ENCODE peak calls at places on chromosomes 7 and 10, in seven cellular contexts. One of them, this sample, is unnamed.

GRCh38 chr10:3264178-3264867 is 91.7 kb upstream of the PITRM1 start:
- DNase-seq in psoas muscle: no peak
- DNase-seq in body of pancreas: no peak
- DNase-seq in left ventricle myocardium inferior: no peak
- DNase-seq in GM12864: no peak
- DNase-seq in BJ: no peak
- DNase-seq in fibroblast of villous mesenchyme: no peak
- DNase-seq in this sample: no peak

GRCh38 chr7:107816053-107816566 is 13.1 kb upstream of the SLC26A3 start:
- DNase-seq in psoas muscle: no peak
- DNase-seq in body of pancreas: no peak
- DNase-seq in left ventricle myocardium inferior: no peak
- DNase-seq in GM12864: no peak
- DNase-seq in BJ: no peak
- DNase-seq in fibroblast of villous mesenchyme: no peak
- DNase-seq in this sample: no peak

GRCh38 chr7:123455965-123456364 is 78.4 kb downstream of the IQUB start:
- DNase-seq in psoas muscle: no peak
- DNase-seq in body of pancreas: no peak
- DNase-seq in left ventricle myocardium inferior: no peak
- DNase-seq in GM12864: no peak
- DNase-seq in BJ: no peak
- DNase-seq in fibroblast of villous mesenchyme: no peak
- DNase-seq in this sample: no peak

GRCh38 chr7:6175642-6176041 is 96.8 kb downstream of the CYTH3 start:
- DNase-seq in psoas muscle: no peak
- DNase-seq in body of pancreas: peak
- DNase-seq in left ventricle myocardium inferior: no peak
- DNase-seq in GM12864: no peak
- DNase-seq in BJ: peak
- DNase-seq in fibroblast of villous mesenchyme: peak
- DNase-seq in this sample: no peak

GRCh38 chr7:93147358-93147757 is 827 bp downstream of the SAMD9L start:
- DNase-seq in psoas muscle: no peak
- DNase-seq in body of pancreas: peak
- DNase-seq in left ventricle myocardium inferior: peak
- DNase-seq in GM12864: peak
- DNase-seq in BJ: no peak
- DNase-seq in fibroblast of villous mesenchyme: peak
- DNase-seq in this sample: peak

GRCh38 chr10:132439025-132439388 is 42.0 kb downstream of the PWWP2B start:
- DNase-seq in psoas muscle: no peak
- DNase-seq in body of pancreas: no peak
- DNase-seq in left ventricle myocardium inferior: no peak
- DNase-seq in GM12864: no peak
- DNase-seq in BJ: no peak
- DNase-seq in fibroblast of villous mesenchyme: no peak
- DNase-seq in this sample: no peak

GRCh38 chr7:126635545-126635944 is 617.2 kb downstream of the GRM8 start:
- DNase-seq in psoas muscle: no peak
- DNase-seq in body of pancreas: no peak
- DNase-seq in left ventricle myocardium inferior: no peak
- DNase-seq in GM12864: no peak
- DNase-seq in BJ: no peak
- DNase-seq in fibroblast of villous mesenchyme: no peak
- DNase-seq in this sample: no peak

GRCh38 chr7:94417261-94417660 is 22.6 kb downstream of the COL1A2 start:
- DNase-seq in psoas muscle: no peak
- DNase-seq in body of pancreas: no peak
- DNase-seq in left ventricle myocardium inferior: no peak
- DNase-seq in GM12864: no peak
- DNase-seq in BJ: no peak
- DNase-seq in fibroblast of villous mesenchyme: no peak
- DNase-seq in this sample: no peak

GRCh38 chr10:9140373-9140772 is 1085.9 kb downstream of the GATA3 start:
- DNase-seq in psoas muscle: no peak
- DNase-seq in body of pancreas: no peak
- DNase-seq in left ventricle myocardium inferior: no peak
- DNase-seq in GM12864: no peak
- DNase-seq in BJ: no peak
- DNase-seq in fibroblast of villous mesenchyme: no peak
- DNase-seq in this sample: no peak

GRCh38 chr7:27947581-27948278 is 207.8 kb downstream of the TAX1BP1 start:
- DNase-seq in psoas muscle: no peak
- DNase-seq in body of pancreas: no peak
- DNase-seq in left ventricle myocardium inferior: no peak
- DNase-seq in GM12864: no peak
- DNase-seq in BJ: no peak
- DNase-seq in fibroblast of villous mesenchyme: no peak
- DNase-seq in this sample: no peak

GRCh38 chr10:15476337-15476736 is 105.2 kb upstream of the FAM171A1 start:
- DNase-seq in psoas muscle: no peak
- DNase-seq in body of pancreas: no peak
- DNase-seq in left ventricle myocardium inferior: no peak
- DNase-seq in GM12864: no peak
- DNase-seq in BJ: no peak
- DNase-seq in fibroblast of villous mesenchyme: no peak
- DNase-seq in this sample: no peak

GRCh38 chr10:102196893-102197292 is 29.2 kb upstream of the ELOVL3 start:
- DNase-seq in psoas muscle: no peak
- DNase-seq in body of pancreas: no peak
- DNase-seq in left ventricle myocardium inferior: no peak
- DNase-seq in GM12864: no peak
- DNase-seq in BJ: no peak
- DNase-seq in fibroblast of villous mesenchyme: no peak
- DNase-seq in this sample: no peak

GRCh38 chr7:46932656-46933424 is 649.1 kb downstream of the TNS3 start:
- DNase-seq in psoas muscle: no peak
- DNase-seq in body of pancreas: peak
- DNase-seq in left ventricle myocardium inferior: no peak
- DNase-seq in GM12864: no peak
- DNase-seq in BJ: peak
- DNase-seq in fibroblast of villous mesenchyme: peak
- DNase-seq in this sample: no peak

GRCh38 chr10:11112718-11113117 is 95.0 kb downstream of the CELF2 start:
- DNase-seq in psoas muscle: no peak
- DNase-seq in body of pancreas: no peak
- DNase-seq in left ventricle myocardium inferior: no peak
- DNase-seq in GM12864: no peak
- DNase-seq in BJ: no peak
- DNase-seq in fibroblast of villous mesenchyme: no peak
- DNase-seq in this sample: no peak

GRCh38 chr7:69049341-69049740 is 548.9 kb upstream of the AUTS2 start:
- DNase-seq in psoas muscle: no peak
- DNase-seq in body of pancreas: no peak
- DNase-seq in left ventricle myocardium inferior: no peak
- DNase-seq in GM12864: no peak
- DNase-seq in BJ: no peak
- DNase-seq in fibroblast of villous mesenchyme: no peak
- DNase-seq in this sample: no peak

GRCh38 chr7:25386311-25386744 is 158.0 kb upstream of the NPVF start:
- DNase-seq in psoas muscle: no peak
- DNase-seq in body of pancreas: peak
- DNase-seq in left ventricle myocardium inferior: no peak
- DNase-seq in GM12864: no peak
- DNase-seq in BJ: no peak
- DNase-seq in fibroblast of villous mesenchyme: no peak
- DNase-seq in this sample: no peak

GRCh38 chr10:75398630-75399460 is 2.7 kb downstream of the ZNF503 start:
- DNase-seq in psoas muscle: peak
- DNase-seq in body of pancreas: peak
- DNase-seq in left ventricle myocardium inferior: peak
- DNase-seq in GM12864: no peak
- DNase-seq in BJ: no peak
- DNase-seq in fibroblast of villous mesenchyme: no peak
- DNase-seq in this sample: no peak

GRCh38 chr10:131195552-131196159 is 115.9 kb downstream of the TCERG1L start:
- DNase-seq in psoas muscle: no peak
- DNase-seq in body of pancreas: no peak
- DNase-seq in left ventricle myocardium inferior: no peak
- DNase-seq in GM12864: no peak
- DNase-seq in BJ: no peak
- DNase-seq in fibroblast of villous mesenchyme: no peak
- DNase-seq in this sample: no peak

GRCh38 chr10:60570941-60571340 is 181.3 kb upstream of the ANK3 start:
- DNase-seq in psoas muscle: no peak
- DNase-seq in body of pancreas: no peak
- DNase-seq in left ventricle myocardium inferior: no peak
- DNase-seq in GM12864: no peak
- DNase-seq in BJ: no peak
- DNase-seq in fibroblast of villous mesenchyme: no peak
- DNase-seq in this sample: no peak

GRCh38 chr10:22713853-22714523 is 390 bp downstream of the PIP4K2A start:
- DNase-seq in psoas muscle: no peak
- DNase-seq in body of pancreas: peak
- DNase-seq in left ventricle myocardium inferior: peak
- DNase-seq in GM12864: no peak
- DNase-seq in BJ: no peak
- DNase-seq in fibroblast of villous mesenchyme: peak
- DNase-seq in this sample: peak

GRCh38 chr7:131653418-131654248 is 97.2 kb upstream of the PODXL start:
- DNase-seq in psoas muscle: no peak
- DNase-seq in body of pancreas: no peak
- DNase-seq in left ventricle myocardium inferior: no peak
- DNase-seq in GM12864: no peak
- DNase-seq in BJ: no peak
- DNase-seq in fibroblast of villous mesenchyme: peak
- DNase-seq in this sample: no peak

GRCh38 chr7:28835800-28836199 is 122.3 kb downstream of the TRIL start:
- DNase-seq in psoas muscle: no peak
- DNase-seq in body of pancreas: no peak
- DNase-seq in left ventricle myocardium inferior: no peak
- DNase-seq in GM12864: no peak
- DNase-seq in BJ: no peak
- DNase-seq in fibroblast of villous mesenchyme: peak
- DNase-seq in this sample: no peak

GRCh38 chr10:29760139-29760538 is 125.4 kb upstream of the SVIL start:
- DNase-seq in psoas muscle: no peak
- DNase-seq in body of pancreas: no peak
- DNase-seq in left ventricle myocardium inferior: no peak
- DNase-seq in GM12864: no peak
- DNase-seq in BJ: no peak
- DNase-seq in fibroblast of villous mesenchyme: no peak
- DNase-seq in this sample: no peak

GRCh38 chr10:28553963-28554362 is 21.0 kb downstream of the WAC start:
- DNase-seq in psoas muscle: no peak
- DNase-seq in body of pancreas: no peak
- DNase-seq in left ventricle myocardium inferior: no peak
- DNase-seq in GM12864: no peak
- DNase-seq in BJ: no peak
- DNase-seq in fibroblast of villous mesenchyme: no peak
- DNase-seq in this sample: no peak

GRCh38 chr7:28296571-28297483 is 115.5 kb upstream of the CREB5 start:
- DNase-seq in psoas muscle: peak
- DNase-seq in body of pancreas: no peak
- DNase-seq in left ventricle myocardium inferior: peak
- DNase-seq in GM12864: no peak
- DNase-seq in BJ: no peak
- DNase-seq in fibroblast of villous mesenchyme: peak
- DNase-seq in this sample: peak

GRCh38 chr10:51244739-51245138 is 170.5 kb downstream of the PRKG1 start:
- DNase-seq in psoas muscle: no peak
- DNase-seq in body of pancreas: no peak
- DNase-seq in left ventricle myocardium inferior: no peak
- DNase-seq in GM12864: no peak
- DNase-seq in BJ: peak
- DNase-seq in fibroblast of villous mesenchyme: peak
- DNase-seq in this sample: no peak
- H3K4me3 ChIP-seq in psoas muscle: no peak
- H3K4me3 ChIP-seq in body of pancreas: no peak
- H3K4me3 ChIP-seq in left ventricle myocardium inferior: peak
- H3K4me3 ChIP-seq in GM12864: no peak
- H3K4me3 ChIP-seq in BJ: no peak
- H3K4me3 ChIP-seq in fibroblast of villous mesenchyme: no peak
- H3K4me3 ChIP-seq in this sample: no peak

GRCh38 chr10:79178070-79178576 is 109.4 kb downstream of the ZMIZ1 start:
- DNase-seq in psoas muscle: no peak
- DNase-seq in body of pancreas: no peak
- DNase-seq in left ventricle myocardium inferior: no peak
- DNase-seq in GM12864: no peak
- DNase-seq in BJ: no peak
- DNase-seq in fibroblast of villous mesenchyme: no peak
- DNase-seq in this sample: no peak
- H3K4me3 ChIP-seq in psoas muscle: no peak
- H3K4me3 ChIP-seq in body of pancreas: no peak
- H3K4me3 ChIP-seq in left ventricle myocardium inferior: no peak
- H3K4me3 ChIP-seq in GM12864: no peak
- H3K4me3 ChIP-seq in BJ: no peak
- H3K4me3 ChIP-seq in fibroblast of villous mesenchyme: no peak
- H3K4me3 ChIP-seq in this sample: no peak

DNA sequence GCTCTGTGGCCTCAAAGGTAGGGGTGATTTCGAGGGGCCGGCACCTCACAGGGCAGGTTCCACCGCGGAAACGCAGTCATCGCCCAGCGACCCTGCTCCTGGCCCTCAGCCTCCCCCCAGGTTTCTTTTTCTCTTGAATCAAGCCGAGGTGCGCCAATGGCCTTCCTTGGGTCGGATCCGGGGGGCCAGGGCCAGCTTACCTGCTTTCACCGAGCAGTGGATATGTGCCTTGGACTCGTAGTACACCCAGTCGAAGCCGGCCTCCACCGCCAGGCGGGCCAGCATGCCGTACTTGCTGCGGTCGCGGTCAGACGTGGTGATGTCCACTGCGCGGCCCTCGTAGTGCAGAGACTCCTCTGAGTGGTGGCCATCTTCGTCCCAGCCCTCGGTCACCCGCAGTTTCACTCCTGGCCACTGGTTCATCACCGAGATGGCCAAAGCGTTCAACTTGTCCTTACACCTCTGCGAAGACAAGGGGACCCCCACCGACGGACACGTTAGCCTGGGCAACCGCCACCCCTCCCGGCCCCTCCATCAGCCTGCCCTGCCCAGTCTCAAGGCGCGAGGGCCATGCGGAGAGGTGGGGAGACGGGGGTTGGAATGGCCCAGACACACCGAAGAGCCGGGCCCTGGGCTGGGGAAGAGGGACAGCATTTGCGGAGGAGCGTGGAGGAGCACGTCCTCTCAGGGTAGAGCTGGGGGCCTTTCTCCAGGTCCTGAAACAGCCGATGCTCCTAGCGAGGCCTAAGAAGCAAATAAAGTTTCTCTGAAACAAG is 6.0 kb downstream of the SHH start:
- DNase-seq in psoas muscle: no peak
- DNase-seq in body of pancreas: no peak
- DNase-seq in left ventricle myocardium inferior: no peak
- DNase-seq in GM12864: no peak
- DNase-seq in BJ: no peak
- DNase-seq in fibroblast of villous mesenchyme: no peak
- DNase-seq in this sample: no peak
- H3K4me3 ChIP-seq in psoas muscle: peak
- H3K4me3 ChIP-seq in body of pancreas: no peak
- H3K4me3 ChIP-seq in left ventricle myocardium inferior: peak
- H3K4me3 ChIP-seq in GM12864: no peak
- H3K4me3 ChIP-seq in BJ: no peak
- H3K4me3 ChIP-seq in fibroblast of villous mesenchyme: peak
- H3K4me3 ChIP-seq in this sample: no peak

DNA sequence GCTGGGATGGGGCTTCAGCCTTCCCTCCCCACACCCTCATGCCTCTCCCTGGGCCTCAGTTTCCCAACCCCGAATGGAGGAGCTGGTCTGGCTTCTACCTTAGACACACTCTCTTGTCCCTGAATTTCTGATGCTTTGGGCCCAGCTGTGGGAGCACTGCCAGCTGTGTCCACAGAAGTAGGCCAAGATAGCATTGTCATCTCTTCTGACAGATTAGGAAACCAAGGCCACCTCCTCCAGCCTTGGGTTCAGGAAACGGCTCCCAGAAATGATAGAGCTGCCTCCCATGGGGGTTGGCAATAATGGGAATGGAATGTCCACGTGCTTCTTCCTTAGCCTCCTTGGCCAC is 1.3 kb downstream of the PPIF start:
- DNase-seq in psoas muscle: peak
- DNase-seq in body of pancreas: peak
- DNase-seq in left ventricle myocardium inferior: no peak
- DNase-seq in GM12864: no peak
- DNase-seq in BJ: no peak
- DNase-seq in fibroblast of villous mesenchyme: no peak
- DNase-seq in this sample: no peak
- H3K4me3 ChIP-seq in psoas muscle: peak
- H3K4me3 ChIP-seq in body of pancreas: no peak
- H3K4me3 ChIP-seq in left ventricle myocardium inferior: peak
- H3K4me3 ChIP-seq in GM12864: peak
- H3K4me3 ChIP-seq in BJ: peak
- H3K4me3 ChIP-seq in fibroblast of villous mesenchyme: peak
- H3K4me3 ChIP-seq in this sample: peak

This sample was measured in naive thymus-derived CD4-positive, alpha-beta T cell.